ENCODE peak calls at places on chromosome 1, in six cellular contexts. P, D, Z, K, A and W are unnamed samples.

GRCh38 chr1:45522324-45523104 is 830 bp upstream of the PRDX1 start:
- DNase-seq in Z (no peak), K (no peak), P (no peak), A (peak), D (no peak), W (no peak)

GRCh38 chr1:160217466-160218165 is 12.4 kb downstream of the PEA15 start:
- DNase-seq in A (no peak), Z (no peak), D (no peak), K (no peak), P (no peak), W (no peak)

GRCh38 chr1:50109647-50110075 is 941 bp downstream of the ELAVL4 start:
- DNase-seq in D (peak), P (no peak), A (no peak), K (no peak), Z (no peak), W (no peak)

GRCh38 chr1:152110365-152110859 is 4.8 kb downstream of the TCHH start:
- DNase-seq in A (peak), P (no peak), Z (no peak), D (no peak), K (no peak), W (no peak)

GRCh38 chr1:186404454-186405051 is 28.9 kb downstream of the ODR4 start:
- DNase-seq in D (no peak), K (peak), P (no peak), A (peak), Z (no peak), W (peak)

GRCh38 chr1:147168626-147169058 is 3.6 kb downstream of the PRKAB2 start:
- DNase-seq in P (no peak), D (no peak), K (no peak), A (no peak), Z (no peak), W (no peak)

GRCh38 chr1:15259608-15260007 is 12.6 kb downstream of the FHAD1 start:
- DNase-seq in D (no peak), A (no peak), K (no peak), Z (no peak), P (no peak), W (no peak)

GRCh38 chr1:160177231-160177630 is 13.1 kb upstream of the CASQ1 start:
- DNase-seq in D (no peak), P (no peak), Z (no peak), K (no peak), A (no peak), W (no peak)

GRCh38 chr1:149845416-149845815 is 54.0 kb upstream of the BOLA1 start:
- DNase-seq in K (no peak), A (no peak), Z (no peak), P (no peak), D (no peak), W (no peak)

GRCh38 chr1:100308777-100309176 is 42.8 kb downstream of the RTCA start:
- DNase-seq in K (no peak), P (no peak), Z (no peak), D (no peak), A (no peak), W (no peak)

GRCh38 chr1:1764876-1765478 is 13.3 kb downstream of the NADK start:
- DNase-seq in P (no peak), Z (no peak), A (no peak), D (no peak), K (no peak), W (no peak)

GRCh38 chr1:96634863-96635262 is 86.7 kb upstream of the PTBP2 start:
- DNase-seq in A (no peak), Z (no peak), P (no peak), D (no peak), K (no peak), W (no peak)

GRCh38 chr1:26861286-26861701 is 1.7 kb upstream of the SFN start:
- DNase-seq in K (no peak), A (no peak), Z (no peak), P (no peak), D (no peak), W (no peak)

GRCh38 chr1:29556657-29557056 is 320.3 kb downstream of the PTPRU start:
- DNase-seq in P (peak), D (no peak), A (no peak), Z (no peak), K (no peak), W (no peak)

GRCh38 chr1:25616932-25617625 is 488 bp downstream of the MAN1C1 start:
- DNase-seq in K (no peak), A (peak), P (no peak), D (peak), Z (no peak), W (peak)

GRCh38 chr1:202587859-202588480 is 122.3 kb downstream of the SYT2 start:
- DNase-seq in A (no peak), D (no peak), Z (no peak), P (no peak), K (no peak), W (no peak)

GRCh38 chr1:67211589-67212563 is 45.6 kb downstream of the IL23R start:
- DNase-seq in K (no peak), A (peak), Z (no peak), D (peak), P (no peak), W (peak)

GRCh38 chr1:151994956-151995355 is 1.3 kb upstream of the S100A10 start:
- DNase-seq in K (peak), A (no peak), D (no peak), P (no peak), Z (no peak), W (no peak)

GRCh38 chr1:84936116-84936810 is 43.3 kb upstream of the LPAR3 start:
- DNase-seq in Z (peak), P (no peak), D (peak), A (peak), K (peak), W (peak)

GRCh38 chr1:19802269-19802668 is 2.6 kb upstream of the TMCO4 start:
- DNase-seq in D (no peak), K (no peak), P (no peak), Z (no peak), A (no peak), W (no peak)

GRCh38 chr1:119275145-119275929 is 93.2 kb upstream of the HAO2 start:
- DNase-seq in A (peak), K (peak), D (peak), Z (no peak), P (no peak), W (peak)

GRCh38 chr1:228003461-228004330 is 3.1 kb upstream of the WNT3A start:
- DNase-seq in Z (peak), A (peak), P (peak), D (no peak), K (no peak), W (no peak)

GRCh38 chr1:95196017-95196416 is 38.0 kb upstream of the RWDD3 start:
- DNase-seq in D (no peak), P (no peak), Z (no peak), A (no peak), K (no peak), W (no peak)

GRCh38 chr1:182235604-182235951 is 156.0 kb downstream of the GLUL start:
- DNase-seq in Z (no peak), D (no peak), P (no peak), K (no peak), A (no peak), W (no peak)

GRCh38 chr1:224189561-224189960 is 6.5 kb downstream of the DEGS1 start:
- DNase-seq in Z (no peak), A (no peak), K (no peak), D (no peak), P (peak), W (no peak)

GRCh38 chr1:223720987-223721591 is 8.8 kb downstream of the CAPN2 start:
- DNase-seq in A (no peak), P (no peak), Z (peak), K (peak), D (no peak), W (no peak)

GRCh38 chr1:47804127-47804526 is 193.1 kb downstream of the TRABD2B start:
- DNase-seq in K (no peak), P (no peak), Z (no peak), D (peak), A (no peak), W (no peak)

GRCh38 chr1:248853023-248853422 is 5.9 kb downstream of the ZNF692 start:
- DNase-seq in Z (no peak), A (no peak), P (no peak), K (no peak), D (no peak), W (no peak)

GRCh38 chr1:183769956-183770815 is 34.7 kb upstream of the RGL1 start:
- DNase-seq in K (no peak), A (no peak), Z (no peak), P (no peak), D (no peak), W (no peak)

GRCh38 chr1:30719406-30720270 is 3.7 kb downstream of the MATN1 start:
- DNase-seq in Z (no peak), D (no peak), A (no peak), P (no peak), K (no peak), W (no peak)

GRCh38 chr1:1185101-1185765 is 11.6 kb downstream of the TTLL10 start:
- DNase-seq in K (no peak), Z (no peak), P (no peak), D (peak), A (no peak), W (no peak)

GRCh38 chr1:10179751-10180150 is 30.6 kb upstream of the KIF1B start:
- DNase-seq in D (peak), K (no peak), P (no peak), A (no peak), Z (no peak), W (no peak)

GRCh38 chr1:1847061-1847460 is 43.8 kb downstream of the GNB1 start:
- DNase-seq in D (no peak), K (no peak), Z (no peak), A (no peak), P (no peak), W (no peak)

GRCh38 chr1:56073206-56073605 is 506.2 kb downstream of the PLPP3 start:
- DNase-seq in K (no peak), Z (no peak), P (no peak), D (no peak), A (no peak), W (no peak)

GRCh38 chr1:81032973-81033425 is 767.7 kb upstream of the ADGRL2 start:
- DNase-seq in K (no peak), D (no peak), P (no peak), A (no peak), Z (no peak), W (no peak)

GRCh38 chr1:212942679-212943392 is 7.5 kb upstream of the VASH2 start:
- DNase-seq in D (no peak), Z (no peak), A (no peak), P (no peak), K (no peak), W (no peak)

GRCh38 chr1:40876891-40877290 is 14.7 kb upstream of the CITED4 start:
- DNase-seq in K (no peak), D (no peak), A (no peak), Z (no peak), P (no peak), W (no peak)

GRCh38 chr1:200556005-200556404 is 64.5 kb downstream of the KIF14 start:
- DNase-seq in A (no peak), K (no peak), D (no peak), P (no peak), Z (no peak), W (no peak)
- TF ChIP-seq CTCF in A (no peak), K (peak), D (peak), P (no peak), Z (no peak), W (no peak)

GRCh38 chr1:245085508-245086095 is 69.2 kb upstream of the KIF26B start:
- DNase-seq in P (no peak), Z (no peak), D (no peak), K (peak), A (peak), W (no peak)
- TF ChIP-seq CTCF in P (no peak), Z (no peak), D (no peak), K (peak), A (no peak), W (no peak)

DNA sequence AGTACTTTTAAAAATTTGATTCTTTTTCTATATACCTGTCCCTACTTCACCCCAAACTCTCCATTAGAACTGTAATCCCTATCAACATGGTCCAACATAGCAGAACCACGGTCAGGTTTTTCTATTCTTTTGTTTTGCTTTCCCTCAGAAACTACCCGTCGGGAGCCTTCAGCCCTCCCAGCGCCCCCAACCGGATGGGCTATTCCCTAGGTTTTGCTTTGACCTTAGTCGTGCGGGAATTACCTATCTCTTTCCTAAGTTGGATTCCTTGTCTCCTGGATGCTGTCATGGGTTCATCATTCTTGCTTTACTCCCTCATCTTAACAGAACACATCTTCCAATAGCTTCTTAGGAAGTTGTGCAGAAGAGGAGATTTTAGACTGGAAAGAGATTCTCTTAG is 97.5 kb upstream of the LBR start:
- DNase-seq in Z (no peak), A (no peak), P (no peak), D (no peak), K (no peak), W (no peak)
- TF ChIP-seq CTCF in Z (no peak), A (no peak), P (no peak), D (no peak), K (no peak), W (no peak)

GRCh38 chr1:44021581-44022321 is 9.5 kb downstream of the SLC6A9 start:
- DNase-seq in K (no peak), A (no peak), D (no peak), Z (no peak), P (no peak), W (no peak)
- TF ChIP-seq CTCF in K (no peak), A (no peak), D (no peak), Z (no peak), P (no peak), W (no peak)